ENCODE peak calls at places on chromosomes 6 and 20, in five cellular contexts. E is SK-N-SH, R is GM12878, C is HepG2, U is K562. Z is an unnamed sample.

GRCh38 chr6:44257007-44257752 is at the start of gene SLC35B2:
- DNase-seq in E (peak; percentile 95), R (no peak), C (peak; percentile 88), U (peak; percentile 94), Z (peak; percentile 78)

GRCh38 chr20:25033250-25033940 is 24.5 kb downstream of the ACSS1 start:
- DNase-seq in E (peak; percentile 36), R (no peak), C (no peak), U (no peak), Z (no peak)

GRCh38 chr6:159790947-159791598 is 806 bp downstream of the MRPL18 start:
- DNase-seq in E (no peak), R (no peak), C (no peak), U (no peak), Z (no peak)

GRCh38 chr6:121767254-121767653 is 331.8 kb downstream of the GJA1 start:
- DNase-seq in E (no peak), R (no peak), C (no peak), U (no peak), Z (no peak)

GRCh38 chr20:60057866-60058807 is 99.9 kb downstream of the CDH26 start:
- DNase-seq in E (no peak), R (no peak), C (no peak), U (peak; percentile 12), Z (peak; percentile 50)

GRCh38 chr20:12383770-12384304 is 466.1 kb downstream of the BTBD3 start:
- DNase-seq in E (no peak), R (no peak), C (no peak), U (no peak), Z (no peak)

GRCh38 chr20:58070664-58071499 is 157.6 kb downstream of the ANKRD60 start:
- DNase-seq in E (no peak), R (no peak), C (no peak), U (no peak), Z (no peak)

GRCh38 chr6:2741756-2742155 is 9.0 kb downstream of the MYLK4 start:
- DNase-seq in E (no peak), R (no peak), C (no peak), U (no peak), Z (no peak)

GRCh38 chr20:5078399-5078958 is 41.3 kb downstream of the PCNA start:
- DNase-seq in E (no peak), R (peak; percentile 98), C (peak; percentile 60), U (peak; percentile 42), Z (no peak)

GRCh38 chr6:97850458-97851218 is 567.6 kb upstream of the MMS22L start:
- DNase-seq in E (no peak), R (no peak), C (no peak), U (no peak), Z (peak; percentile 10)

GRCh38 chr6:51913265-51913664 is 174.1 kb downstream of the PKHD1 start:
- DNase-seq in E (no peak), R (no peak), C (no peak), U (no peak), Z (no peak)

DNA sequence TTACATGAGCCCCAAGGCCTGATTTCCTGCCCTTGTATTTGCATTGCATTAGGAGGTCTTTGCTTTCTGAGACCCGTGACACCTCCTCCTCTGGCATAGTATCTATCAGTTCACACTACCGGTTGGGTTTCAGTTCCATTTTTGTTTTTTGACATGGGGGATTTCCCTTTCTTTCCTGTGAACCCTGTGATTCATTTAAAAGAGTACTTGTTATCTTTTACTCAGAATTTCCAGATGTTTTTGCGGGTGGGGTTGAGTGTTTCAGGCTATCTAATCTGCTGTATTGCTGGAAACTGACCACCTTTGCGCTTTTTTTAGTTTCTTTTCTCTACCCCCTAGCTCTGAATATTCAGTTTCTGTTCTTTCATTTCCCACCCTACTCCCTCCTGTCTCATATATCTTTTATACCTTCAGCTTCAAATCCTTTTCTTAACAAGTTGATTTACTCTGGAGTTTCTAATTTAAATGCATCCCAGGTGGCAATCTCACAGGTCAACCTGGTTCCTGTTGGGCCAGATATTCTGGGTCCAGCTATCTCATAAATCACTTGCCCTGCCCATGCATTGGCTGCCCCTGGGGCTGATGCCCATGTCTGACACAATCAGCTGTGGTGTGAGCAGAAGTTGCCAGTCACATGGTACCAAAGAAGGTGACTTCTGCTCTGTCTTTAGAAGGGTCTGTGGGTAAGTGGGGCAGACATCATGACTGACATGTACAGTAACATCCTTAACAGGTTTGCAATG is 14.3 kb upstream of the NCOA3 start:
- DNase-seq in E (no peak), R (peak; percentile 99), C (no peak), U (peak; percentile 53), Z (no peak)
- TF ChIP-seq FOXM1 in E (no peak), R (peak; percentile 96), C (no peak), U (no peak), Z (no peak)

GRCh38 chr6:7067305-7067704 is 40.5 kb upstream of the RREB1 start:
- DNase-seq in E (no peak), R (no peak), C (no peak), U (no peak), Z (no peak)
- TF ChIP-seq FOXM1 in E (no peak), R (no peak), C (no peak), U (no peak), Z (no peak)

GRCh38 chr6:150739711-150740349 is 125.7 kb upstream of the MTHFD1L start:
- DNase-seq in E (no peak), R (no peak), C (no peak), U (no peak), Z (no peak)
- TF ChIP-seq FOXM1 in E (no peak), R (no peak), C (no peak), U (no peak), Z (no peak)

DNA sequence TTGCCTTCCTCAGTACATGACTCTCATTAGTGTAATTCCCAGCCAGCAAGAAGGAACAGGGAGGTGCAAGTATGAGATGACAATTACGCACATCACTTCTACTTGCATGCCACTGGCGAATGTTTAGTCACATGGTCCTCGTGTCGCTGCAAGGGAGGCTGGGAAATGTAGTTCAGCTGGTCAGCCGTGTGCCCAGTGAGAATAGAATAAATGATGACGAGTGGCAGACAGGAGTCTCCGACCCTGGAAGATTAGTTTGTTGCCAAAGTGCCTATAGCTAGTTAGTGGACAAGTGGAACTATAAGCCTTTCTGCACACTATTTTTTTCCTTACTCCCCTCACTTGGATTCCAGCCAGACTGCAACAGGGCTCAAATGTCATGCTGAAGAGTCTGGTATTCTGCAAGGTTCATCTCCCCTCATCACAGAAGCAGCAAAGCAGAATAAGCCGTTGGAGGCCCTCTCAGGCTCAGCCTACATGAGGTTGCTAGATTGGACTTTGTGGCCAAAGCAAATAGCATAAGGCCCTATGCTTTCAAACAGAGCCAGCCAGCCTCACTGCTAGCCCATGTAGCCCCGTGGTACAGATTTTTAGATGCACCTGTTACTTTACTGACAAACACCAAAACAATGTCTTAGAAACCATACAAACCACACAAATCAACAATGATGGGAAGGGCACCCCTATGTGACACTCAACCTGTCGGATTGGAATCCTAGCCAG is 9.7 kb downstream of the LINC00237 start:
- DNase-seq in E (peak; percentile 26), R (peak; percentile 17), C (peak; percentile 73), U (peak; percentile 31), Z (peak; percentile 62)
- TF ChIP-seq FOXM1 in E (no peak), R (no peak), C (no peak), U (no peak), Z (no peak)

DNA sequence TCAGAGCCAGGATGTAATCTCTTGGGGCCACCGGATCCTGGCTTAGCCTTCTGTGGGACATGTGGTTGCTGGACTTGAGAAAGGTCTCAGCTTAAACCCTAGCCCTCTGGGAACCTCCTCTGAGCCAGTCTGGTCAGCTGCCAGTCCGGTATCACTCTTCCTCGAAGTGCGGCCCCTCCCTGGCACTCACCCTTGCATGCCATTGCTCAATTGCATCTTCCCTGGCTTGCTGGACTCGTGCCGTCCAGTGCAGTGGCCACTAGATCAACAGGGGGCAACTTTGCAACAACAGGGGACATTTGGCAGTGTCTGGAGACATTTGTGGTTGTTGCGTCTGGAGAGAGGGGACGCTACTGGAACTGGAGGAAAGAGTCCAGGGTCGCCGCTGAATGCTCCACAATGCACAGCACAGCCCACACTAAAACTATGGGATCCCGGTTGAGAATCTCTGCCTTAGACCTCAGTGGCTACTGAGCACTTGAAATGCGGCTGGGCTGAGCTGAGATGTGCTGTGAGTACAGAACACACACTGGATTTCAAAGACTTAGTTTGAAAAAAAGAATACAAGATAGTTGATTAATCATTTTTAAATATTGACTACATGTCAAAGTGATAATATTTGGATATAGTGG is 152.1 kb downstream of the TFAP2C start:
- DNase-seq in E (no peak), R (no peak), C (no peak), U (no peak), Z (no peak)
- TF ChIP-seq FOXM1 in E (no peak), R (no peak), C (no peak), U (no peak), Z (no peak)

GRCh38 chr6:144920391-144920983 is 635.4 kb downstream of the UTRN start:
- DNase-seq in E (no peak), R (no peak), C (no peak), U (no peak), Z (no peak)

GRCh38 chr6:144921206-144921975 is 636.3 kb downstream of the UTRN start:
- DNase-seq in E (no peak), R (no peak), C (peak; percentile 16), U (no peak), Z (no peak)

GRCh38 chr6:144922120-144922722 is 637.1 kb downstream of the UTRN start:
- DNase-seq in E (peak; percentile 38), R (no peak), C (no peak), U (no peak), Z (no peak)

GRCh38 chr6:144918073-144918472 is 632.9 kb downstream of the UTRN start:
- DNase-seq in E (no peak), R (no peak), C (no peak), U (no peak), Z (no peak)

GRCh38 chr6:144919573-144919972 is 634.4 kb downstream of the UTRN start:
- DNase-seq in E (no peak), R (no peak), C (no peak), U (no peak), Z (no peak)
- TF ChIP-seq FOXM1 in E (no peak), R (no peak), C (no peak), U (no peak), Z (no peak)

DNA sequence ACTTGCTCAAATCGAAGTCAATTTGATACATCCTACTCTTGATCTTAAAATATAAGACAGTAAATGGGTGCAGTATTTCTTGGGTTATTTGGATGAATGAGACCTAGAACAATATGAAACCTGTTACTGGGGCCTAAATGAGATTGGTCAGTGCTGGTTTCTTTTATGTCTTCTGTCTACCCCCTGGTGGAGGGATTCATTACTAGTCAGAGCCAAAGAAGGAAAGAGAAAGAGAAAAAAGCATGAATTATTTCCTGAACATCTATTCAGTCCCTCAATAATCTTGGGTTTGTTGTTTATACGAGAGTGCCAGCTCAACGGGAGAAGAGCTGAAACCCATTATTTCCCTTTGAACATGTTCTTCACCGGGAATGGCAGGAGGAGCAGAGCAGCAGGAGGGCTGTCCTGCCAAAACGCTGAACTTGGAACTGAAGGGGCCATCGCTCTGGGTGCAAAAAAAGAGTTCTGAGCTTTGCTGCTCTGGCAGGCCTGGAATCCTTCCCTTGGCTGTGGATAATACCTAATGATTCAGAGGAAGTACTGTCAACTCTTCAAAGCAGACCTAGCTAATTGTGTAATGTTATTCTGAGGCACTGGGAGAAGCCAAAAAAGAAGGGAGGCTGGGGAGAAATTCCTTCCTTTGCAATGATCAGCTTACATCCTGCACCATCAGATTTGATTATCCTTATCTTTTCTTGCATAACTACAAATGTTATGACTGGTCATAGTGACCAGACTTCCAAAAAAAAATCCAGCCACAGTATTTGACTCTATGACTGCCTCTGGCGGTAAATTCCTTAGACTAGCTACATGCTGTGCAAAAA is 72.0 kb downstream of the BLOC1S5 start:
- DNase-seq in E (peak; percentile 53), R (peak; percentile 13), C (peak; percentile 69), U (peak; percentile 64), Z (peak; percentile 33)
- TF ChIP-seq FOXM1 in E (no peak), R (no peak), C (no peak), U (no peak), Z (no peak)